ENCODE peak calls at places on chromosome 18, in six cellular contexts. U, A, K, Y, P and S are unnamed samples.

GRCh38 chr18:51183372-51184091 is 13.9 kb downstream of the MEX3C start:
- DNase-seq in U (no peak), A (no peak), K (no peak), Y (no peak), P (no peak), S (no peak)

GRCh38 chr18:31237142-31237541 is 74.5 kb upstream of the DSC1 start:
- DNase-seq in U (no peak), A (no peak), K (no peak), Y (no peak), P (no peak), S (no peak)

GRCh38 chr18:8140841-8141501 is 468.3 kb upstream of the RAB12 start:
- DNase-seq in U (peak), A (no peak), K (peak), Y (peak), P (no peak), S (no peak)

GRCh38 chr18:61635901-61636528 is 256.8 kb downstream of the RNF152 start:
- DNase-seq in U (peak), A (peak), K (peak), Y (peak), P (peak), S (peak)

GRCh38 chr18:23752363-23752762 is 63.1 kb downstream of the LAMA3 start:
- DNase-seq in U (no peak), A (no peak), K (no peak), Y (no peak), P (no peak), S (no peak)

GRCh38 chr18:67815280-67815679 is 298.8 kb upstream of the DSEL start:
- DNase-seq in U (no peak), A (no peak), K (no peak), Y (no peak), P (no peak), S (no peak)

GRCh38 chr18:45764000-45764686 is 40.2 kb downstream of the SLC14A1 start:
- DNase-seq in U (no peak), A (no peak), K (peak), Y (no peak), P (no peak), S (no peak)

GRCh38 chr18:9969247-9969646 is 55.4 kb downstream of the VAPA start:
- DNase-seq in U (no peak), A (no peak), K (no peak), Y (no peak), P (no peak), S (no peak)

GRCh38 chr18:44568986-44569385 is 111.7 kb upstream of the SETBP1 start:
- DNase-seq in U (no peak), A (no peak), K (no peak), Y (no peak), P (no peak), S (no peak)

GRCh38 chr18:62863629-62864028 is 148.3 kb downstream of the PHLPP1 start:
- DNase-seq in U (no peak), A (no peak), K (peak), Y (no peak), P (no peak), S (no peak)

GRCh38 chr18:55735969-55736368 is 148.0 kb upstream of the TCF4 start:
- DNase-seq in U (no peak), A (no peak), K (no peak), Y (no peak), P (no peak), S (no peak)

GRCh38 chr18:62625019-62625418 is 90.3 kb upstream of the PHLPP1 start:
- DNase-seq in U (no peak), A (no peak), K (no peak), Y (no peak), P (no peak), S (no peak)

GRCh38 chr18:28960146-28960545 is 783.2 kb upstream of the CDH2 start:
- DNase-seq in U (no peak), A (no peak), K (peak), Y (no peak), P (no peak), S (no peak)

GRCh38 chr18:21559195-21559594 is 41.3 kb downstream of the ESCO1 start:
- DNase-seq in U (no peak), A (no peak), K (no peak), Y (no peak), P (no peak), S (no peak)

GRCh38 chr18:10047237-10047636 is 133.4 kb downstream of the VAPA start:
- DNase-seq in U (no peak), A (no peak), K (peak), Y (no peak), P (no peak), S (no peak)

GRCh38 chr18:3605562-3606443 is 155.8 kb downstream of the TGIF1 start:
- DNase-seq in U (peak), A (no peak), K (peak), Y (no peak), P (no peak), S (no peak)

GRCh38 chr18:435940-436339 is 64.6 kb downstream of the COLEC12 start:
- DNase-seq in U (no peak), A (no peak), K (peak), Y (no peak), P (no peak), S (no peak)

GRCh38 chr18:48672671-48673340 is 134.0 kb downstream of the CTIF start:
- DNase-seq in U (no peak), A (no peak), K (no peak), Y (no peak), P (no peak), S (no peak)

GRCh38 chr18:50281295-50281971 is at the start of gene MBD1:
- DNase-seq in U (peak), A (peak), K (peak), Y (peak), P (peak), S (peak)

GRCh38 chr18:9055185-9055584 is 47.3 kb upstream of the NDUFV2 start:
- DNase-seq in U (no peak), A (peak), K (peak), Y (peak), P (no peak), S (no peak)

DNA sequence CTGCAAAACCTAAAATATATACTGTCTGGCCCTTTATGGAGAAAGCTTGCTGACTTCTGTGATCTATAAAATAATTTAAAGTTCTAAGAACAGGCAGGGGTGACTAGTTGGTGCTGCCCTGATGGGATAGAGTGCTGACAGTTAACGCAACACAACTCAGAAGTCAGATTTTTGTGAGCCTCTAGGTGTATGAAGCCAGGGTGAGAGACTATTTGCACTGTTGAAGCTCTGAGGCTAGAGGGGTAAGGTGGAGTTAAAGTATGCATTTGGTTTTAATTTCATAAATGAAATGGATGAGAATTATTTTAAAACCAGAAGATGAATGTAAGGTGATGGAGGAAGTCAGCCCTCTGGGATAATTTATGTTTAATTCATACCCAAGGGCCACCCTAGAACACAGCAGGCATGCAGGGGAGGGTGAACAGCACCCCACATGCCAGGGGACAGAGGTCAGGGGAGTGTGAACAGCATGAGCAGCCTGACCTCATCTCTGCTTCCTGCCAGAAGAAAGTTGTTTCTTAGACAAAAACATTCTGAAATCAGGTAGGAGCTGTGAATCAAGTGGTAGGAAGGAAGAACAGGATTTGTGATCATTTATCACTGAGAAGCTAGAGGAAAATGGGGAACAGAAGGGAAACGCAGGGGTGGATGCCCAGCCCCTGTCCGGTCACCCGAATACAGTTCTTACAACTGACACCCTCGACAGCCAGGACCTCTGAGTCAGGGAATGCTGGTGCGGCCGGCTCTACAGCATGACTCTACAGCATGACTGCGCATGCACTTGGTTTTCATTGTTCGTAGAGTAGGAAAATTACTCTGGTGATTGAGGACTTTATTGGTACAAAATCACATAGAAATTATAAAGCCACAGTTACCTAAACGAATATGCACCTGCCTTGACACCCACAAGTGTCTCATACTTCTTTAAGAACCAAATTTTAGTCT is 93.1 kb downstream of the MBP start:
- DNase-seq in U (no peak), A (no peak), K (no peak), Y (no peak), P (no peak), S (no peak)
- TF ChIP-seq RFX5 in U (no peak), A (no peak), K (no peak), Y (no peak), P (no peak), S (no peak)

GRCh38 chr18:13284330-13285027 is 65.9 kb downstream of the LDLRAD4 start:
- DNase-seq in U (no peak), A (no peak), K (no peak), Y (no peak), P (no peak), S (no peak)
- TF ChIP-seq RFX5 in U (no peak), A (no peak), K (no peak), Y (no peak), P (no peak), S (no peak)

GRCh38 chr18:79988925-79989361 is 580 bp upstream of the TXNL4A start:
- DNase-seq in U (no peak), A (no peak), K (peak), Y (peak), P (no peak), S (no peak)
- TF ChIP-seq RFX5 in U (no peak), A (no peak), K (no peak), Y (no peak), P (no peak), S (no peak)

GRCh38 chr18:57586243-57587049 is at the start of gene FECH:
- DNase-seq in U (peak), A (peak), K (peak), Y (peak), P (peak), S (no peak)

GRCh38 chr18:57587262-57587661 is 760 bp upstream of the FECH start:
- DNase-seq in U (peak), A (no peak), K (no peak), Y (no peak), P (no peak), S (no peak)

GRCh38 chr18:57585421-57585820 is 1.1 kb downstream of the FECH start:
- DNase-seq in U (no peak), A (peak), K (peak), Y (peak), P (no peak), S (no peak)

GRCh38 chr18:57583297-57583835 is 3.1 kb downstream of the FECH start:
- DNase-seq in U (peak), A (no peak), K (no peak), Y (no peak), P (no peak), S (no peak)

GRCh38 chr18:57585846-57586242 is 658 bp downstream of the FECH start:
- DNase-seq in U (peak), A (no peak), K (no peak), Y (no peak), P (no peak), S (no peak)
- TF ChIP-seq RFX5 in U (no peak), A (no peak), K (no peak), Y (no peak), P (no peak), S (no peak)